ENCODE peak calls at places on chromosome 10, in five cellular contexts. Z, N, V, D and A are unnamed samples.

GRCh38 chr10:69908071-69908470 is 106.4 kb downstream of the COL13A1 start:
- DNase-seq in Z (no peak), N (no peak), V (no peak), D (no peak), A (no peak)

GRCh38 chr10:78455873-78456272 is 422.2 kb downstream of the RPS24 start:
- DNase-seq in Z (no peak), N (no peak), V (no peak), D (no peak), A (no peak)

GRCh38 chr10:60236869-60237524 is 152.7 kb downstream of the ANK3 start:
- DNase-seq in Z (no peak), N (no peak), V (peak), D (peak), A (peak)

GRCh38 chr10:1157615-1157933 is 101.4 kb downstream of the WDR37 start:
- DNase-seq in Z (no peak), N (no peak), V (no peak), D (no peak), A (no peak)

GRCh38 chr10:86262671-86263165 is 103.9 kb downstream of the GRID1 start:
- DNase-seq in Z (no peak), N (no peak), V (no peak), D (no peak), A (no peak)

GRCh38 chr10:95445837-95446347 is 115.3 kb downstream of the SORBS1 start:
- DNase-seq in Z (no peak), N (peak), V (peak), D (peak), A (no peak)

GRCh38 chr10:86823565-86823964 is 67.1 kb downstream of the BMPR1A start:
- DNase-seq in Z (no peak), N (no peak), V (no peak), D (no peak), A (no peak)

GRCh38 chr10:28533571-28534304 is 820 bp downstream of the WAC start:
- DNase-seq in Z (peak), N (peak), V (peak), D (peak), A (peak)

GRCh38 chr10:17144757-17145156 is 15.1 kb upstream of the CUBN start:
- DNase-seq in Z (peak), N (no peak), V (no peak), D (no peak), A (peak)

GRCh38 chr10:91090761-91091529 is 129.5 kb upstream of the PCGF5 start:
- DNase-seq in Z (no peak), N (no peak), V (no peak), D (no peak), A (no peak)

GRCh38 chr10:89867964-89868363 is 166.6 kb downstream of the KIF20B start:
- DNase-seq in Z (no peak), N (peak), V (no peak), D (no peak), A (no peak)

GRCh38 chr10:48332166-48332870 is 25.8 kb downstream of the MAPK8 start:
- DNase-seq in Z (no peak), N (peak), V (no peak), D (no peak), A (no peak)

GRCh38 chr10:36256905-36257304 is 614.8 kb upstream of the FZD8 start:
- DNase-seq in Z (no peak), N (no peak), V (no peak), D (no peak), A (no peak)

GRCh38 chr10:86017841-86018734 is 348.5 kb downstream of the GRID1 start:
- DNase-seq in Z (no peak), N (no peak), V (peak), D (no peak), A (no peak)

GRCh38 chr10:71761541-71762113 is 11.7 kb downstream of the VSIR start:
- DNase-seq in Z (no peak), N (no peak), V (no peak), D (no peak), A (no peak)

GRCh38 chr10:131710142-131710861 is 190.5 kb upstream of the PPP2R2D start:
- DNase-seq in Z (no peak), N (no peak), V (no peak), D (no peak), A (no peak)

GRCh38 chr10:64115471-64115870 is 594.3 kb downstream of the REEP3 start:
- DNase-seq in Z (no peak), N (no peak), V (no peak), D (no peak), A (no peak)

GRCh38 chr10:68247931-68248330 is 16.0 kb upstream of the ATOH7 start:
- DNase-seq in Z (no peak), N (no peak), V (no peak), D (no peak), A (no peak)

GRCh38 chr10:126006906-126007305 is 110.5 kb downstream of the FANK1 start:
- DNase-seq in Z (no peak), N (no peak), V (no peak), D (no peak), A (no peak)

GRCh38 chr10:77533887-77534278 is 103.7 kb downstream of the KCNMA1 start:
- DNase-seq in Z (no peak), N (peak), V (no peak), D (no peak), A (no peak)

GRCh38 chr10:73997479-73997805 is 474 bp upstream of the VCL start:
- DNase-seq in Z (no peak), N (no peak), V (no peak), D (no peak), A (no peak)

GRCh38 chr10:21278491-21279216 is 246.8 kb downstream of the SKIDA1 start:
- DNase-seq in Z (peak), N (peak), V (peak), D (peak), A (peak)

GRCh38 chr10:130959752-130960195 is 351.7 kb downstream of the TCERG1L start:
- DNase-seq in Z (no peak), N (no peak), V (no peak), D (no peak), A (no peak)